ENCODE peak calls at places on chromosomes 13 and 19, in seven cellular contexts. One of them, this sample, is unnamed.

GRCh38 chr19:38711726-38712153 is 32.5 kb downstream of the CAPN12 start:
- DNase-seq in gastrocnemius medialis: no peak
- DNase-seq in stimulated activated CD4-positive, alpha-beta T cell treated with anti-CD3 and anti-CD28 coated beads, Interleukin-4, amount 100 ng/mL, for 24 hours: no peak
- DNase-seq in astrocyte: peak
- DNase-seq in activated CD4-positive, CD25-positive, alpha-beta regulatory T cell treated with anti-CD3 and anti-CD28 coated beads, Interleukin-2, amount 50 U/mL, for 16 hours: no peak
- DNase-seq in left colon: peak
- DNase-seq in spleen: no peak
- DNase-seq in this sample: no peak

GRCh38 chr13:47159853-47160550 is 263.1 kb upstream of the HTR2A start:
- DNase-seq in gastrocnemius medialis: no peak
- DNase-seq in stimulated activated CD4-positive, alpha-beta T cell treated with anti-CD3 and anti-CD28 coated beads, Interleukin-4, amount 100 ng/mL, for 24 hours: no peak
- DNase-seq in astrocyte: no peak
- DNase-seq in left colon: no peak
- DNase-seq in spleen: no peak
- DNase-seq in activated CD4-positive, CD25-positive, alpha-beta regulatory T cell treated with anti-CD3 and anti-CD28 coated beads, Interleukin-2, amount 50 U/mL, for 16 hours: no peak
- DNase-seq in this sample: no peak

GRCh38 chr13:83248751-83249150 is 633.5 kb downstream of the SLITRK1 start:
- DNase-seq in activated CD4-positive, CD25-positive, alpha-beta regulatory T cell treated with anti-CD3 and anti-CD28 coated beads, Interleukin-2, amount 50 U/mL, for 16 hours: no peak
- DNase-seq in gastrocnemius medialis: no peak
- DNase-seq in left colon: no peak
- DNase-seq in stimulated activated CD4-positive, alpha-beta T cell treated with anti-CD3 and anti-CD28 coated beads, Interleukin-4, amount 100 ng/mL, for 24 hours: no peak
- DNase-seq in astrocyte: no peak
- DNase-seq in spleen: no peak
- DNase-seq in this sample: no peak

GRCh38 chr19:35860436-35860817 is 3.7 kb downstream of the KIRREL2 start:
- DNase-seq in stimulated activated CD4-positive, alpha-beta T cell treated with anti-CD3 and anti-CD28 coated beads, Interleukin-4, amount 100 ng/mL, for 24 hours: no peak
- DNase-seq in left colon: no peak
- DNase-seq in activated CD4-positive, CD25-positive, alpha-beta regulatory T cell treated with anti-CD3 and anti-CD28 coated beads, Interleukin-2, amount 50 U/mL, for 16 hours: no peak
- DNase-seq in astrocyte: no peak
- DNase-seq in gastrocnemius medialis: no peak
- DNase-seq in spleen: no peak
- DNase-seq in this sample: no peak

GRCh38 chr13:44576396-44577235 is 486 bp upstream of the TSC22D1 start:
- DNase-seq in left colon: no peak
- DNase-seq in stimulated activated CD4-positive, alpha-beta T cell treated with anti-CD3 and anti-CD28 coated beads, Interleukin-4, amount 100 ng/mL, for 24 hours: peak
- DNase-seq in astrocyte: no peak
- DNase-seq in spleen: no peak
- DNase-seq in gastrocnemius medialis: no peak
- DNase-seq in activated CD4-positive, CD25-positive, alpha-beta regulatory T cell treated with anti-CD3 and anti-CD28 coated beads, Interleukin-2, amount 50 U/mL, for 16 hours: no peak
- DNase-seq in this sample: peak

GRCh38 chr13:101706651-101707050 is 254.2 kb downstream of the ITGBL1 start:
- DNase-seq in spleen: no peak
- DNase-seq in astrocyte: peak
- DNase-seq in activated CD4-positive, CD25-positive, alpha-beta regulatory T cell treated with anti-CD3 and anti-CD28 coated beads, Interleukin-2, amount 50 U/mL, for 16 hours: no peak
- DNase-seq in stimulated activated CD4-positive, alpha-beta T cell treated with anti-CD3 and anti-CD28 coated beads, Interleukin-4, amount 100 ng/mL, for 24 hours: no peak
- DNase-seq in gastrocnemius medialis: no peak
- DNase-seq in left colon: no peak
- DNase-seq in this sample: peak

GRCh38 chr19:756232-756631 is 5.3 kb downstream of the MISP start:
- DNase-seq in activated CD4-positive, CD25-positive, alpha-beta regulatory T cell treated with anti-CD3 and anti-CD28 coated beads, Interleukin-2, amount 50 U/mL, for 16 hours: no peak
- DNase-seq in astrocyte: peak
- DNase-seq in stimulated activated CD4-positive, alpha-beta T cell treated with anti-CD3 and anti-CD28 coated beads, Interleukin-4, amount 100 ng/mL, for 24 hours: peak
- DNase-seq in left colon: no peak
- DNase-seq in gastrocnemius medialis: no peak
- DNase-seq in spleen: no peak
- DNase-seq in this sample: no peak

GRCh38 chr19:50481351-50482149 is 4.9 kb upstream of the GARIN5A start:
- DNase-seq in spleen: peak
- DNase-seq in activated CD4-positive, CD25-positive, alpha-beta regulatory T cell treated with anti-CD3 and anti-CD28 coated beads, Interleukin-2, amount 50 U/mL, for 16 hours: no peak
- DNase-seq in astrocyte: no peak
- DNase-seq in left colon: no peak
- DNase-seq in stimulated activated CD4-positive, alpha-beta T cell treated with anti-CD3 and anti-CD28 coated beads, Interleukin-4, amount 100 ng/mL, for 24 hours: no peak
- DNase-seq in gastrocnemius medialis: no peak
- DNase-seq in this sample: no peak

GRCh38 chr13:66506031-66506777 is 723.9 kb downstream of the PCDH9 start:
- DNase-seq in stimulated activated CD4-positive, alpha-beta T cell treated with anti-CD3 and anti-CD28 coated beads, Interleukin-4, amount 100 ng/mL, for 24 hours: no peak
- DNase-seq in astrocyte: no peak
- DNase-seq in activated CD4-positive, CD25-positive, alpha-beta regulatory T cell treated with anti-CD3 and anti-CD28 coated beads, Interleukin-2, amount 50 U/mL, for 16 hours: no peak
- DNase-seq in spleen: no peak
- DNase-seq in left colon: no peak
- DNase-seq in gastrocnemius medialis: no peak
- DNase-seq in this sample: no peak

GRCh38 chr13:22936228-22936627 is 244.6 kb upstream of the SGCG start:
- DNase-seq in activated CD4-positive, CD25-positive, alpha-beta regulatory T cell treated with anti-CD3 and anti-CD28 coated beads, Interleukin-2, amount 50 U/mL, for 16 hours: no peak
- DNase-seq in stimulated activated CD4-positive, alpha-beta T cell treated with anti-CD3 and anti-CD28 coated beads, Interleukin-4, amount 100 ng/mL, for 24 hours: no peak
- DNase-seq in left colon: no peak
- DNase-seq in astrocyte: no peak
- DNase-seq in gastrocnemius medialis: no peak
- DNase-seq in spleen: no peak
- DNase-seq in this sample: no peak

GRCh38 chr13:110152351-110152750 is 154.6 kb downstream of the COL4A1 start:
- DNase-seq in stimulated activated CD4-positive, alpha-beta T cell treated with anti-CD3 and anti-CD28 coated beads, Interleukin-4, amount 100 ng/mL, for 24 hours: no peak
- DNase-seq in gastrocnemius medialis: no peak
- DNase-seq in left colon: no peak
- DNase-seq in spleen: no peak
- DNase-seq in astrocyte: no peak
- DNase-seq in activated CD4-positive, CD25-positive, alpha-beta regulatory T cell treated with anti-CD3 and anti-CD28 coated beads, Interleukin-2, amount 50 U/mL, for 16 hours: no peak
- DNase-seq in this sample: no peak

GRCh38 chr19:6531956-6532243 is 1.1 kb downstream of the TNFSF9 start:
- DNase-seq in astrocyte: no peak
- DNase-seq in activated CD4-positive, CD25-positive, alpha-beta regulatory T cell treated with anti-CD3 and anti-CD28 coated beads, Interleukin-2, amount 50 U/mL, for 16 hours: no peak
- DNase-seq in spleen: no peak
- DNase-seq in left colon: no peak
- DNase-seq in stimulated activated CD4-positive, alpha-beta T cell treated with anti-CD3 and anti-CD28 coated beads, Interleukin-4, amount 100 ng/mL, for 24 hours: no peak
- DNase-seq in gastrocnemius medialis: no peak
- DNase-seq in this sample: no peak

GRCh38 chr13:68551701-68552522 is 1321.8 kb upstream of the PCDH9 start:
- DNase-seq in spleen: no peak
- DNase-seq in activated CD4-positive, CD25-positive, alpha-beta regulatory T cell treated with anti-CD3 and anti-CD28 coated beads, Interleukin-2, amount 50 U/mL, for 16 hours: no peak
- DNase-seq in astrocyte: no peak
- DNase-seq in stimulated activated CD4-positive, alpha-beta T cell treated with anti-CD3 and anti-CD28 coated beads, Interleukin-4, amount 100 ng/mL, for 24 hours: no peak
- DNase-seq in left colon: no peak
- DNase-seq in gastrocnemius medialis: no peak
- DNase-seq in this sample: no peak

GRCh38 chr19:49533551-49534488 is 6.0 kb downstream of the RCN3 start:
- DNase-seq in gastrocnemius medialis: peak
- DNase-seq in spleen: peak
- DNase-seq in stimulated activated CD4-positive, alpha-beta T cell treated with anti-CD3 and anti-CD28 coated beads, Interleukin-4, amount 100 ng/mL, for 24 hours: peak
- DNase-seq in activated CD4-positive, CD25-positive, alpha-beta regulatory T cell treated with anti-CD3 and anti-CD28 coated beads, Interleukin-2, amount 50 U/mL, for 16 hours: peak
- DNase-seq in astrocyte: no peak
- DNase-seq in left colon: no peak
- DNase-seq in this sample: peak

GRCh38 chr19:9156304-9156703 is 16.1 kb downstream of the ZNF317 start:
- DNase-seq in stimulated activated CD4-positive, alpha-beta T cell treated with anti-CD3 and anti-CD28 coated beads, Interleukin-4, amount 100 ng/mL, for 24 hours: no peak
- DNase-seq in activated CD4-positive, CD25-positive, alpha-beta regulatory T cell treated with anti-CD3 and anti-CD28 coated beads, Interleukin-2, amount 50 U/mL, for 16 hours: no peak
- DNase-seq in astrocyte: no peak
- DNase-seq in gastrocnemius medialis: no peak
- DNase-seq in left colon: no peak
- DNase-seq in spleen: no peak
- DNase-seq in this sample: no peak

GRCh38 chr19:46984077-46985010 is 35.3 kb upstream of the NPAS1 start:
- DNase-seq in stimulated activated CD4-positive, alpha-beta T cell treated with anti-CD3 and anti-CD28 coated beads, Interleukin-4, amount 100 ng/mL, for 24 hours: no peak
- DNase-seq in astrocyte: peak
- DNase-seq in gastrocnemius medialis: peak
- DNase-seq in activated CD4-positive, CD25-positive, alpha-beta regulatory T cell treated with anti-CD3 and anti-CD28 coated beads, Interleukin-2, amount 50 U/mL, for 16 hours: no peak
- DNase-seq in spleen: peak
- DNase-seq in left colon: no peak
- DNase-seq in this sample: no peak

GRCh38 chr13:99151516-99151915 is 49.1 kb upstream of the UBAC2 start:
- DNase-seq in activated CD4-positive, CD25-positive, alpha-beta regulatory T cell treated with anti-CD3 and anti-CD28 coated beads, Interleukin-2, amount 50 U/mL, for 16 hours: no peak
- DNase-seq in astrocyte: peak
- DNase-seq in left colon: no peak
- DNase-seq in spleen: no peak
- DNase-seq in stimulated activated CD4-positive, alpha-beta T cell treated with anti-CD3 and anti-CD28 coated beads, Interleukin-4, amount 100 ng/mL, for 24 hours: peak
- DNase-seq in gastrocnemius medialis: no peak
- DNase-seq in this sample: peak

This sample was measured in activated CD4-positive, alpha-beta memory T cell treated with anti-CD3 and anti-CD28 coated beads, Interleukin-2, amount 10 ng/mL, durations not matched to agents 7 days and 5 days.